ENCODE peak calls at places on chromosomes 16 and 17, in eight cellular contexts. One of them, this sample, is unnamed.

GRCh38 chr16:87345721-87346424 is 28.7 kb upstream of the C16orf95 start:
- DNase-seq in cardiac muscle cell: no peak
- DNase-seq in stimulated activated CD4-positive, alpha-beta T cell treated with anti-CD3 and anti-CD28 coated beads, TNF-alpha, amount 100 ng/mL, for 1 hour: no peak
- DNase-seq in D721Med: no peak
- DNase-seq in T-cell: no peak
- DNase-seq in aorta: no peak
- DNase-seq in GM04503: no peak
- DNase-seq in NCI-H510A treated with DMSO at 0.1 percent for 48 hours: no peak
- DNase-seq in this sample: no peak

GRCh38 chr16:1729445-1729844 is 23.4 kb downstream of the MAPK8IP3 start:
- DNase-seq in cardiac muscle cell: no peak
- DNase-seq in D721Med: no peak
- DNase-seq in GM04503: no peak
- DNase-seq in aorta: no peak
- DNase-seq in NCI-H510A treated with DMSO at 0.1 percent for 48 hours: no peak
- DNase-seq in stimulated activated CD4-positive, alpha-beta T cell treated with anti-CD3 and anti-CD28 coated beads, TNF-alpha, amount 100 ng/mL, for 1 hour: no peak
- DNase-seq in T-cell: no peak
- DNase-seq in this sample: no peak

GRCh38 chr17:32519769-32520701 is 33.2 kb downstream of the CDK5R1 start:
- DNase-seq in aorta: no peak
- DNase-seq in GM04503: no peak
- DNase-seq in T-cell: peak; percentile 45
- DNase-seq in NCI-H510A treated with DMSO at 0.1 percent for 48 hours: peak; percentile 72
- DNase-seq in stimulated activated CD4-positive, alpha-beta T cell treated with anti-CD3 and anti-CD28 coated beads, TNF-alpha, amount 100 ng/mL, for 1 hour: no peak
- DNase-seq in D721Med: no peak
- DNase-seq in cardiac muscle cell: peak; percentile 16
- DNase-seq in this sample: peak; percentile 69

GRCh38 chr16:67531247-67531646 is 2.6 kb downstream of the RIPOR1 start:
- DNase-seq in T-cell: no peak
- DNase-seq in GM04503: no peak
- DNase-seq in cardiac muscle cell: no peak
- DNase-seq in D721Med: no peak
- DNase-seq in NCI-H510A treated with DMSO at 0.1 percent for 48 hours: no peak
- DNase-seq in aorta: no peak
- DNase-seq in stimulated activated CD4-positive, alpha-beta T cell treated with anti-CD3 and anti-CD28 coated beads, TNF-alpha, amount 100 ng/mL, for 1 hour: no peak
- DNase-seq in this sample: no peak

GRCh38 chr16:8849411-8850011 is 19.3 kb downstream of the CARHSP1 start:
- DNase-seq in stimulated activated CD4-positive, alpha-beta T cell treated with anti-CD3 and anti-CD28 coated beads, TNF-alpha, amount 100 ng/mL, for 1 hour: no peak
- DNase-seq in T-cell: no peak
- DNase-seq in cardiac muscle cell: peak; percentile 84
- DNase-seq in NCI-H510A treated with DMSO at 0.1 percent for 48 hours: no peak
- DNase-seq in GM04503: no peak
- DNase-seq in aorta: no peak
- DNase-seq in D721Med: no peak
- DNase-seq in this sample: no peak

GRCh38 chr17:81967533-81968395 is 6.8 kb upstream of the NOTUM start:
- DNase-seq in cardiac muscle cell: peak; percentile 89
- DNase-seq in stimulated activated CD4-positive, alpha-beta T cell treated with anti-CD3 and anti-CD28 coated beads, TNF-alpha, amount 100 ng/mL, for 1 hour: peak; percentile 82
- DNase-seq in D721Med: peak; percentile 95
- DNase-seq in T-cell: peak; percentile 89
- DNase-seq in NCI-H510A treated with DMSO at 0.1 percent for 48 hours: peak; percentile 91
- DNase-seq in aorta: peak; percentile 87
- DNase-seq in GM04503: no peak
- DNase-seq in this sample: peak; percentile 93

GRCh38 chr16:14600164-14600563 is 29.9 kb downstream of the PARN start:
- DNase-seq in T-cell: no peak
- DNase-seq in aorta: no peak
- DNase-seq in GM04503: no peak
- DNase-seq in NCI-H510A treated with DMSO at 0.1 percent for 48 hours: no peak
- DNase-seq in D721Med: no peak
- DNase-seq in cardiac muscle cell: peak; percentile 51
- DNase-seq in stimulated activated CD4-positive, alpha-beta T cell treated with anti-CD3 and anti-CD28 coated beads, TNF-alpha, amount 100 ng/mL, for 1 hour: no peak
- DNase-seq in this sample: no peak

GRCh38 chr16:25575363-25575762 is 116.4 kb upstream of the HS3ST4 start:
- DNase-seq in NCI-H510A treated with DMSO at 0.1 percent for 48 hours: no peak
- DNase-seq in cardiac muscle cell: no peak
- DNase-seq in GM04503: no peak
- DNase-seq in D721Med: no peak
- DNase-seq in stimulated activated CD4-positive, alpha-beta T cell treated with anti-CD3 and anti-CD28 coated beads, TNF-alpha, amount 100 ng/mL, for 1 hour: no peak
- DNase-seq in T-cell: no peak
- DNase-seq in aorta: no peak
- DNase-seq in this sample: no peak

GRCh38 chr16:86002178-86002577 is 103.2 kb downstream of the IRF8 start:
- DNase-seq in T-cell: no peak
- DNase-seq in NCI-H510A treated with DMSO at 0.1 percent for 48 hours: no peak
- DNase-seq in cardiac muscle cell: no peak
- DNase-seq in aorta: no peak
- DNase-seq in stimulated activated CD4-positive, alpha-beta T cell treated with anti-CD3 and anti-CD28 coated beads, TNF-alpha, amount 100 ng/mL, for 1 hour: no peak
- DNase-seq in GM04503: no peak
- DNase-seq in D721Med: no peak
- DNase-seq in this sample: no peak

GRCh38 chr16:73066927-73067670 is 19.2 kb upstream of the ZFHX3 start:
- DNase-seq in T-cell: no peak
- DNase-seq in D721Med: no peak
- DNase-seq in GM04503: no peak
- DNase-seq in stimulated activated CD4-positive, alpha-beta T cell treated with anti-CD3 and anti-CD28 coated beads, TNF-alpha, amount 100 ng/mL, for 1 hour: no peak
- DNase-seq in cardiac muscle cell: peak; percentile 67
- DNase-seq in aorta: peak; percentile 75
- DNase-seq in NCI-H510A treated with DMSO at 0.1 percent for 48 hours: no peak
- DNase-seq in this sample: no peak

GRCh38 chr17:47776330-47777197 is 43.5 kb downstream of the TBX21 start:
- DNase-seq in NCI-H510A treated with DMSO at 0.1 percent for 48 hours: peak; percentile 93
- DNase-seq in D721Med: peak; percentile 31
- DNase-seq in cardiac muscle cell: peak; percentile 63
- DNase-seq in aorta: no peak
- DNase-seq in T-cell: peak; percentile 17
- DNase-seq in GM04503: no peak
- DNase-seq in stimulated activated CD4-positive, alpha-beta T cell treated with anti-CD3 and anti-CD28 coated beads, TNF-alpha, amount 100 ng/mL, for 1 hour: no peak
- DNase-seq in this sample: peak; percentile 37

GRCh38 chr17:48555183-48555615 is 10.3 kb upstream of the HOXB2 start:
- DNase-seq in NCI-H510A treated with DMSO at 0.1 percent for 48 hours: peak; percentile 88
- DNase-seq in aorta: no peak
- DNase-seq in GM04503: peak; percentile 71
- DNase-seq in D721Med: no peak
- DNase-seq in cardiac muscle cell: peak; percentile 88
- DNase-seq in T-cell: no peak
- DNase-seq in stimulated activated CD4-positive, alpha-beta T cell treated with anti-CD3 and anti-CD28 coated beads, TNF-alpha, amount 100 ng/mL, for 1 hour: no peak
- DNase-seq in this sample: no peak

GRCh38 chr16:51637744-51638100 is 486.7 kb upstream of the SALL1 start:
- DNase-seq in GM04503: no peak
- DNase-seq in D721Med: no peak
- DNase-seq in stimulated activated CD4-positive, alpha-beta T cell treated with anti-CD3 and anti-CD28 coated beads, TNF-alpha, amount 100 ng/mL, for 1 hour: no peak
- DNase-seq in T-cell: no peak
- DNase-seq in NCI-H510A treated with DMSO at 0.1 percent for 48 hours: no peak
- DNase-seq in aorta: no peak
- DNase-seq in cardiac muscle cell: peak; percentile 34
- DNase-seq in this sample: no peak

GRCh38 chr16:21599994-21600773 is 807 bp downstream of the METTL9 start:
- DNase-seq in aorta: no peak
- DNase-seq in D721Med: no peak
- DNase-seq in NCI-H510A treated with DMSO at 0.1 percent for 48 hours: peak; percentile 74
- DNase-seq in cardiac muscle cell: peak; percentile 48
- DNase-seq in GM04503: no peak
- DNase-seq in stimulated activated CD4-positive, alpha-beta T cell treated with anti-CD3 and anti-CD28 coated beads, TNF-alpha, amount 100 ng/mL, for 1 hour: no peak
- DNase-seq in T-cell: peak; percentile 31
- DNase-seq in this sample: peak; percentile 56

GRCh38 chr16:87101903-87102302 is 215.3 kb downstream of the C16orf95 start:
- DNase-seq in D721Med: no peak
- DNase-seq in GM04503: peak; percentile 38
- DNase-seq in NCI-H510A treated with DMSO at 0.1 percent for 48 hours: no peak
- DNase-seq in aorta: no peak
- DNase-seq in T-cell: no peak
- DNase-seq in cardiac muscle cell: peak; percentile 71
- DNase-seq in stimulated activated CD4-positive, alpha-beta T cell treated with anti-CD3 and anti-CD28 coated beads, TNF-alpha, amount 100 ng/mL, for 1 hour: no peak
- DNase-seq in this sample: no peak

GRCh38 chr17:40068129-40068581 is 5.4 kb downstream of the THRA start:
- DNase-seq in D721Med: no peak
- DNase-seq in GM04503: no peak
- DNase-seq in NCI-H510A treated with DMSO at 0.1 percent for 48 hours: no peak
- DNase-seq in cardiac muscle cell: no peak
- DNase-seq in aorta: no peak
- DNase-seq in stimulated activated CD4-positive, alpha-beta T cell treated with anti-CD3 and anti-CD28 coated beads, TNF-alpha, amount 100 ng/mL, for 1 hour: no peak
- DNase-seq in T-cell: no peak
- DNase-seq in this sample: no peak

GRCh38 chr16:1260101-1260670 is 4.3 kb downstream of the TPSD1 start:
- DNase-seq in stimulated activated CD4-positive, alpha-beta T cell treated with anti-CD3 and anti-CD28 coated beads, TNF-alpha, amount 100 ng/mL, for 1 hour: no peak
- DNase-seq in aorta: no peak
- DNase-seq in NCI-H510A treated with DMSO at 0.1 percent for 48 hours: no peak
- DNase-seq in T-cell: no peak
- DNase-seq in GM04503: no peak
- DNase-seq in cardiac muscle cell: no peak
- DNase-seq in D721Med: no peak
- DNase-seq in this sample: no peak

GRCh38 chr17:1865252-1866037 is 35.6 kb downstream of the RPA1 start:
- DNase-seq in stimulated activated CD4-positive, alpha-beta T cell treated with anti-CD3 and anti-CD28 coated beads, TNF-alpha, amount 100 ng/mL, for 1 hour: no peak
- DNase-seq in aorta: no peak
- DNase-seq in NCI-H510A treated with DMSO at 0.1 percent for 48 hours: peak; percentile 1
- DNase-seq in GM04503: no peak
- DNase-seq in cardiac muscle cell: peak; percentile 49
- DNase-seq in D721Med: no peak
- DNase-seq in T-cell: peak; percentile 48
- DNase-seq in this sample: peak; percentile 33

GRCh38 chr16:30769379-30770089 is 7.4 kb downstream of the RNF40 start:
- DNase-seq in aorta: peak; percentile 39
- DNase-seq in GM04503: no peak
- DNase-seq in stimulated activated CD4-positive, alpha-beta T cell treated with anti-CD3 and anti-CD28 coated beads, TNF-alpha, amount 100 ng/mL, for 1 hour: no peak
- DNase-seq in NCI-H510A treated with DMSO at 0.1 percent for 48 hours: no peak
- DNase-seq in cardiac muscle cell: no peak
- DNase-seq in T-cell: no peak
- DNase-seq in D721Med: no peak
- DNase-seq in this sample: no peak

GRCh38 chr17:6109541-6109940 is 39.4 kb downstream of the WSCD1 start:
- DNase-seq in GM04503: no peak
- DNase-seq in aorta: no peak
- DNase-seq in NCI-H510A treated with DMSO at 0.1 percent for 48 hours: no peak
- DNase-seq in T-cell: no peak
- DNase-seq in stimulated activated CD4-positive, alpha-beta T cell treated with anti-CD3 and anti-CD28 coated beads, TNF-alpha, amount 100 ng/mL, for 1 hour: no peak
- DNase-seq in D721Med: no peak
- DNase-seq in cardiac muscle cell: no peak
- DNase-seq in this sample: no peak

GRCh38 chr17:66952031-66952524 is 12.4 kb upstream of the CACNG4 start:
- DNase-seq in T-cell: no peak
- DNase-seq in NCI-H510A treated with DMSO at 0.1 percent for 48 hours: no peak
- DNase-seq in GM04503: peak; percentile 82
- DNase-seq in D721Med: no peak
- DNase-seq in cardiac muscle cell: peak; percentile 63
- DNase-seq in aorta: no peak
- DNase-seq in stimulated activated CD4-positive, alpha-beta T cell treated with anti-CD3 and anti-CD28 coated beads, TNF-alpha, amount 100 ng/mL, for 1 hour: no peak
- DNase-seq in this sample: no peak

GRCh38 chr17:34384822-34385605 is 22.0 kb upstream of the CCL1 start:
- DNase-seq in aorta: no peak
- DNase-seq in D721Med: no peak
- DNase-seq in GM04503: no peak
- DNase-seq in T-cell: no peak
- DNase-seq in stimulated activated CD4-positive, alpha-beta T cell treated with anti-CD3 and anti-CD28 coated beads, TNF-alpha, amount 100 ng/mL, for 1 hour: no peak
- DNase-seq in NCI-H510A treated with DMSO at 0.1 percent for 48 hours: no peak
- DNase-seq in cardiac muscle cell: no peak
- DNase-seq in this sample: no peak

GRCh38 chr16:25126820-25127232 is 15.3 kb downstream of the LCMT1 start:
- DNase-seq in stimulated activated CD4-positive, alpha-beta T cell treated with anti-CD3 and anti-CD28 coated beads, TNF-alpha, amount 100 ng/mL, for 1 hour: no peak
- DNase-seq in D721Med: no peak
- DNase-seq in T-cell: no peak
- DNase-seq in aorta: no peak
- DNase-seq in cardiac muscle cell: peak; percentile 84
- DNase-seq in GM04503: peak; percentile 42
- DNase-seq in NCI-H510A treated with DMSO at 0.1 percent for 48 hours: peak; percentile 74
- DNase-seq in this sample: no peak

GRCh38 chr16:8712589-8713361 is 38.4 kb downstream of the ABAT start:
- DNase-seq in NCI-H510A treated with DMSO at 0.1 percent for 48 hours: no peak
- DNase-seq in stimulated activated CD4-positive, alpha-beta T cell treated with anti-CD3 and anti-CD28 coated beads, TNF-alpha, amount 100 ng/mL, for 1 hour: no peak
- DNase-seq in T-cell: no peak
- DNase-seq in cardiac muscle cell: no peak
- DNase-seq in aorta: no peak
- DNase-seq in D721Med: peak; percentile 40
- DNase-seq in GM04503: no peak
- DNase-seq in this sample: no peak

GRCh38 chr16:76970087-76970744 is 220.8 kb upstream of the MON1B start:
- DNase-seq in stimulated activated CD4-positive, alpha-beta T cell treated with anti-CD3 and anti-CD28 coated beads, TNF-alpha, amount 100 ng/mL, for 1 hour: no peak
- DNase-seq in GM04503: no peak
- DNase-seq in T-cell: no peak
- DNase-seq in aorta: no peak
- DNase-seq in cardiac muscle cell: peak; percentile 22
- DNase-seq in D721Med: no peak
- DNase-seq in NCI-H510A treated with DMSO at 0.1 percent for 48 hours: no peak
- DNase-seq in this sample: no peak

GRCh38 chr17:76868669-76869208 is 535 bp downstream of the MGAT5B start:
- DNase-seq in T-cell: no peak
- DNase-seq in NCI-H510A treated with DMSO at 0.1 percent for 48 hours: no peak
- DNase-seq in GM04503: no peak
- DNase-seq in D721Med: no peak
- DNase-seq in cardiac muscle cell: peak; percentile 8
- DNase-seq in stimulated activated CD4-positive, alpha-beta T cell treated with anti-CD3 and anti-CD28 coated beads, TNF-alpha, amount 100 ng/mL, for 1 hour: no peak
- DNase-seq in aorta: no peak
- DNase-seq in this sample: no peak

GRCh38 chr17:13931111-13931526 is 138.2 kb upstream of the COX10 start:
- DNase-seq in aorta: peak; percentile 59
- DNase-seq in GM04503: peak; percentile 30
- DNase-seq in cardiac muscle cell: peak; percentile 70
- DNase-seq in T-cell: no peak
- DNase-seq in NCI-H510A treated with DMSO at 0.1 percent for 48 hours: no peak
- DNase-seq in D721Med: no peak
- DNase-seq in stimulated activated CD4-positive, alpha-beta T cell treated with anti-CD3 and anti-CD28 coated beads, TNF-alpha, amount 100 ng/mL, for 1 hour: no peak
- DNase-seq in this sample: no peak

GRCh38 chr17:28030386-28030785 is 12.1 kb upstream of the NLK start:
- DNase-seq in stimulated activated CD4-positive, alpha-beta T cell treated with anti-CD3 and anti-CD28 coated beads, TNF-alpha, amount 100 ng/mL, for 1 hour: no peak
- DNase-seq in T-cell: no peak
- DNase-seq in D721Med: no peak
- DNase-seq in cardiac muscle cell: no peak
- DNase-seq in aorta: no peak
- DNase-seq in GM04503: no peak
- DNase-seq in NCI-H510A treated with DMSO at 0.1 percent for 48 hours: peak; percentile 93
- DNase-seq in this sample: no peak

GRCh38 chr17:30084773-30085172 is 31.8 kb upstream of the NSRP1 start:
- DNase-seq in NCI-H510A treated with DMSO at 0.1 percent for 48 hours: peak; percentile 79
- DNase-seq in GM04503: no peak
- DNase-seq in cardiac muscle cell: no peak
- DNase-seq in D721Med: no peak
- DNase-seq in aorta: no peak
- DNase-seq in stimulated activated CD4-positive, alpha-beta T cell treated with anti-CD3 and anti-CD28 coated beads, TNF-alpha, amount 100 ng/mL, for 1 hour: no peak
- DNase-seq in T-cell: no peak
- DNase-seq in this sample: no peak

GRCh38 chr16:27499659-27500055 is 50.1 kb downstream of the GTF3C1 start:
- DNase-seq in stimulated activated CD4-positive, alpha-beta T cell treated with anti-CD3 and anti-CD28 coated beads, TNF-alpha, amount 100 ng/mL, for 1 hour: no peak
- DNase-seq in GM04503: no peak
- DNase-seq in NCI-H510A treated with DMSO at 0.1 percent for 48 hours: no peak
- DNase-seq in aorta: no peak
- DNase-seq in D721Med: no peak
- DNase-seq in cardiac muscle cell: no peak
- DNase-seq in T-cell: no peak
- DNase-seq in this sample: no peak

GRCh38 chr16:51556694-51557327 is 405.7 kb upstream of the SALL1 start:
- DNase-seq in stimulated activated CD4-positive, alpha-beta T cell treated with anti-CD3 and anti-CD28 coated beads, TNF-alpha, amount 100 ng/mL, for 1 hour: no peak
- DNase-seq in T-cell: no peak
- DNase-seq in NCI-H510A treated with DMSO at 0.1 percent for 48 hours: no peak
- DNase-seq in aorta: no peak
- DNase-seq in cardiac muscle cell: peak; percentile 88
- DNase-seq in D721Med: no peak
- DNase-seq in GM04503: peak; percentile 68
- DNase-seq in this sample: no peak